ENCODE peak calls at places on chromosomes 16 and 17, in eight cellular contexts. S is foreskin fibroblast, B is right lobe of liver, K is astrocyte of the spinal cord, E is IMR-90, D is dorsolateral prefrontal cortex, M is epithelial cell of esophagus, H is BE2C. N is an unnamed sample.

GRCh38 chr17:82985973-82986372 is 93.4 kb upstream of the METRNL start:
- DNase-seq in B (peak), M (no peak), D (peak), H (peak), K (peak), S (peak), E (peak), N (no peak)

GRCh38 chr16:58684001-58684353 is 593 bp downstream of the SLC38A7 start:
- DNase-seq in M (peak), S (peak), K (peak), H (no peak), E (peak), B (no peak), D (no peak), N (peak)

GRCh38 chr16:53726625-53727024 is 22.7 kb downstream of the FTO start:
- DNase-seq in D (no peak), H (peak), B (no peak), K (no peak), E (peak), S (no peak), M (peak), N (no peak)

GRCh38 chr17:73342057-73342522 is 30.3 kb upstream of the CDC42EP4 start:
- DNase-seq in E (peak), D (peak), M (peak), S (peak), K (peak), H (peak), B (no peak), N (peak)

GRCh38 chr17:83124871-83125514 is 45.6 kb downstream of the METRNL start:
- DNase-seq in B (no peak), H (no peak), M (no peak), K (no peak), S (no peak), D (peak), E (no peak), N (no peak)

GRCh38 chr16:29023279-29024278 is 38.7 kb downstream of the LAT start:
- DNase-seq in K (no peak), B (no peak), S (peak), D (peak), H (no peak), E (peak), M (peak), N (no peak)

GRCh38 chr17:48995332-48995870 is 1.8 kb upstream of the IGF2BP1 start:
- DNase-seq in E (no peak), M (no peak), B (no peak), H (peak), K (no peak), S (no peak), D (no peak), N (no peak)

GRCh38 chr16:71645450-71645849 is 19.5 kb downstream of the MARVELD3 start:
- DNase-seq in D (no peak), E (peak), M (peak), B (no peak), S (no peak), K (peak), H (peak), N (peak)

GRCh38 chr17:29914819-29915537 is 15.1 kb downstream of the SSH2 start:
- DNase-seq in D (no peak), S (no peak), K (no peak), H (no peak), E (no peak), B (no peak), M (no peak), N (no peak)

GRCh38 chr17:74601944-74602572 is 10.0 kb upstream of the CD300LD start:
- DNase-seq in S (peak), B (no peak), H (peak), M (peak), K (peak), E (peak), D (no peak), N (peak)
- TF ChIP-seq CTCF in S (peak), B (peak), H (peak), M (peak), K (peak), E (peak), D (peak), N (peak)

DNA sequence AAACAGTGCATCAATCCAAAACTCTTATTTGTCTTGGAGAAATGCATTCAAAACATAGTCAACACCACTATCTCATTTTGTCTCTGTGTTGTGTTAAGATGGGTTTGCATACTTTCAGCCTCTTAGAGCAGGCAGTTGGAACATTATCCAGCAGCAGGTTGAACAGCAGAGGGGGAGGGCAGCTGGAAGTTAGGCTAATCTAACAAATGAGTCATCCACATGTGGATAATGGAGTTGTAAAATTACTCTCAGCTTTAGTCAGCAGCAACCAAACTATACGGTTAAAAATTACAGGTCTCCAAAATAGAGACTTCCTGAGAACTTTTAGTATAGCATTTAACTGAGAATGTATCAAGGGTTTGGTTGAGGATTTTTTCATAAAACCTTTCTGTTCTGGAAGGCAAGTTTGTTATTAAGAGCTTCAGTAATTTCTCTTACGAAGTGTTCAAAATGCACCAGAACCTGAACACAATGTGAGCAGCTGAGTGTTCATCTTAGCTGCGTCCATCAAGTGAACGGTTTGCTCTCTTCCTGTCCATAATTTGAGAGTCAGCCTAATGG is 46.3 kb downstream of the PRKCA start:
- DNase-seq in E (peak), M (peak), B (peak), H (peak), S (peak), K (peak), D (no peak), N (peak)
- H3K4me3 ChIP-seq in E (no peak), M (no peak), B (no peak), H (no peak), S (no peak), K (no peak), D (no peak), N (no peak)

DNA sequence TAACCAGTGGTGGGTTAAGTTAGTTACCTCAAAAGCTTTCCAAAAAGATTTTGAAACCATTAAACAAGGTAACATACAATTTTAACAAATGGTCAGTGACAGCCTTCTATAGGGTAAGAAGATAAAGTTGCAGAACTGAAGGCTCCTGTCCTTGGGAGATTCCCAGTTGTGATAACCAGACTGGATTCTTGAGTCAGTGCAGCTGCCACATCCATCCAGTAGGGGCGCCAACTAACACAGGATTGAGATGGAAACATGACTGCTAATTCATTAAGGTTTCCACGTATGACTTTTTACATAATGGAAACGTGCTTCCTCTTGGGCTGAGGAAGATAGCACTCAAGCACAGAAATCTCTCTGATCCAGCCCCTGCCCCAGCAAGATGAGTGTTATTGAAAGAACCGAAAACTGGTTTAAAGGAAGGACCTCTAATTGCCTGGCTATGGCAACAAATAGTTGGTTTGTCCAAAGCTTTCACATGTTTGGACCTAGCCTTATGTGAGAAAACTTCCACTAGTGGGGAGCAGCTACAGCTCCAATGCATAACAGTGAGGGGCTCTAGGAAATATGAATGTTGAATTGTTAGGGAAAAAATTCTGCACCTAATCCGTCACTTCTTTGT is 269.8 kb upstream of the MYOCD start:
- DNase-seq in D (no peak), H (peak), B (no peak), M (peak), K (no peak), E (no peak), S (no peak), N (no peak)
- TF ChIP-seq CTCF in D (no peak), H (peak), B (no peak), M (peak), K (peak), E (peak), S (peak), N (peak)

GRCh38 chr17:63438092-63439051 is 7.7 kb downstream of the CYB561 start:
- DNase-seq in D (no peak), H (peak), K (no peak), M (no peak), E (no peak), B (no peak), S (no peak), N (no peak)

GRCh38 chr17:63436523-63437110 is 9.5 kb downstream of the CYB561 start:
- DNase-seq in B (no peak), D (peak), K (no peak), M (no peak), S (no peak), H (peak), E (no peak), N (peak)

GRCh38 chr17:63435681-63436522 is 10.2 kb downstream of the CYB561 start:
- DNase-seq in D (no peak), B (no peak), H (peak), S (no peak), E (no peak), M (peak), K (no peak), N (no peak)

GRCh38 chr17:63439682-63440081 is 6.4 kb downstream of the CYB561 start:
- DNase-seq in B (no peak), E (peak), S (peak), H (no peak), D (no peak), M (no peak), K (peak), N (peak)

GRCh38 chr17:63437287-63438091 is 8.6 kb downstream of the CYB561 start:
- DNase-seq in B (no peak), M (no peak), K (no peak), E (no peak), D (peak), H (peak), S (peak), N (peak)
- H3K4me3 ChIP-seq in B (no peak), M (no peak), K (no peak), E (no peak), D (peak), H (peak), S (no peak), N (peak)

DNA sequence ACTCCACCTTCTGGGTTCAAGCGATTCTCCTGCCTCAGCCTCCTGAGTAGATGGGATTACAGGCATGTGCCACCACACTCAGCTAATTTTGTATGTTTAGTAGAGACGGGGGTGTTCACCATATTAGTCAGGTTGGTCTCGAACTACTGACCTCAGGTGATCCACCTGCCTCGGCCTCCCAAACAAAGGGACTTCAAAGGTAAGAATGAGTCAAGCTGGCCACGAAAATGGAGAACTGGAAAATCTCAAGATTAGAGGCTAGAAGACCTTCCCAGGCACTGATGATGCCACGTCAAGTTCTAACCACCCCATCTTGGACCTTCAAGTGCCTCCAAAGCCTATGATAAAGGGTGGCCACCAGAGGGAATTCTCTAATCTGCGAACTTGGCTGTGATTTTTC is 1.3 kb upstream of the CCL15 start:
- DNase-seq in B (no peak), D (no peak), S (no peak), H (no peak), M (no peak), E (no peak), K (no peak), N (no peak)
- TF ChIP-seq CTCF in B (no peak), D (no peak), S (no peak), H (no peak), M (no peak), E (no peak), K (no peak), N (no peak)

GRCh38 chr16:79451196-79451816 is 149.2 kb downstream of the MAF start:
- DNase-seq in H (no peak), B (no peak), K (no peak), S (no peak), D (no peak), E (no peak), M (no peak), N (no peak)
- H3K4me3 ChIP-seq in H (no peak), B (no peak), K (no peak), S (no peak), D (no peak), E (no peak), M (no peak), N (no peak)

GRCh38 chr17:74691151-74691550 is 21.6 kb downstream of the CD300LF start:
- DNase-seq in S (no peak), H (no peak), E (no peak), M (no peak), K (no peak), D (no peak), B (no peak), N (no peak)

GRCh38 chr17:74682442-74683190 is 30.1 kb downstream of the CD300LF start:
- DNase-seq in H (no peak), D (no peak), S (no peak), K (no peak), M (no peak), B (no peak), E (no peak), N (no peak)

GRCh38 chr17:74690409-74690825 is 22.3 kb downstream of the CD300LF start:
- DNase-seq in M (no peak), H (no peak), S (no peak), E (no peak), B (peak), K (no peak), D (no peak), N (no peak)

GRCh38 chr17:74682028-74682427 is 30.7 kb downstream of the CD300LF start:
- DNase-seq in D (no peak), E (no peak), K (no peak), B (no peak), M (no peak), H (no peak), S (no peak), N (no peak)

DNA sequence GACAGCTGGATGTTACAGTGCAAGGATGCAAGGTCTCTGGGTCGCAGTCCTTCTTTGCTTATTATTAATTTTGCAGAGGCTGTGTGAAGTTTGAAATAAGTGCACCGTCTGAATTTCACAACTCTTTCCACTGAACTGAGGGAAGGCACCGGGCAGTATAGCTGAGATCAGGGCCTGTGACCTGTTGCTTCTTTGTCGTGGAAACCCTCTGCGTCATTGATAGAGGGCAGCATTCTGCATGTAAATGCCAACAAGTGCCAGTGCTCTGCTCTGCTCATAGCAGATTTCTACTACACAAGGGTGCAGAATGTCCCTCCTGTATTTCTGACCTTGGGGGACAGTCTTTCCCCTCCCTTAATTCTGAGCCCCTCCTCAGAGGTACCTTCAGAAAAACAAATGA is 26.0 kb downstream of the CD300LF start:
- DNase-seq in D (no peak), M (no peak), S (no peak), B (no peak), H (no peak), E (no peak), K (no peak), N (no peak)
- TF ChIP-seq CTCF in D (no peak), M (no peak), S (no peak), B (no peak), H (no peak), E (no peak), K (no peak), N (no peak)

GRCh38 chr16:3431779-3432219 is 11.5 kb downstream of the ZNF597 start:
- DNase-seq in B (peak), S (no peak), E (peak), K (peak), H (peak), D (peak), M (no peak), N (peak)
- H3K4me3 ChIP-seq in B (peak), S (no peak), E (peak), K (peak), H (peak), D (no peak), M (no peak), N (peak)

GRCh38 chr17:57257213-57257873 is 1.0 kb downstream of the MSI2 start:
- DNase-seq in M (no peak), S (no peak), H (no peak), B (no peak), D (no peak), K (no peak), E (no peak), N (no peak)
- TF ChIP-seq CTCF in M (no peak), S (no peak), H (no peak), B (no peak), D (no peak), K (no peak), E (no peak), N (no peak)

DNA sequence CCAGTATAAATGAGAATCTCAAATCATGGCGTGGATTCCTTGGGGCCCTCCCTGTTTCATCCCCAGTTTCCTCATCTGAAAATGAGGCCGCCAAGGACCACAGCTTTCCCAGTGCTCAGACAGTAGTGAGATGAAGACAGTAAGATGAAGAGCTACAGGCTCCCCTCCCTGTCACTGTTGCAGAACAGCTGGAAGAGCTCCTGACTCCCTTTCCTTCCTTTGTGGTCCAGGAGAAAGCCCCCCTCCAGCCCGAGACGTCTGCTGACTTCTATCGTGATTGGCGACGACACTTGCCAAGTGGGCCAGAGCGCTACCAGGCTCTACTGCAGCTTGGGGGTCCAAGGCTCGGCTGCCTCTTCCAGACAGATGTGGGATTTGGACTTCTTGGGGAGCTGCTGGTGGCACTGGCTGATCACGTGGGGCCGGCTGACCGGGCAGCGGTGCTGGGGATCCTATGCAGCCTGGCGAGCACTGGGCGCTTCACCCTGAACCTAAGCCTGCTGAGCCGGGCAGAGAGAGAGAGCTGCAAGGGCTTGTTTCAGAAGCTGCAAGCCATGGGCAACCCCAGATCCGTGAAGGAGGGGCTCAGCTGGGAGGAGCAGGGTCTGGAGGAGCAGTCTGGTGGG is 3.0 kb upstream of the EFTUD2 start:
- DNase-seq in H (no peak), K (no peak), M (no peak), S (no peak), E (no peak), D (no peak), B (no peak), N (no peak)
- H3K4me3 ChIP-seq in H (no peak), K (no peak), M (no peak), S (no peak), E (no peak), D (no peak), B (no peak), N (no peak)

N was measured in fibroblast of the aortic adventitia.